ENCODE peak calls at places on chromosomes 3 and 15, in five cellular contexts. H is HCT116, I is K562, N is GM12878, R is HepG2. V is an unnamed sample.

GRCh38 chr3:121786485-121786884 is 36.9 kb upstream of the GOLGB1 start:
- DNase-seq in I (no peak), H (no peak), N (no peak), R (no peak), V (no peak)

GRCh38 chr3:127000128-127000527 is 17.2 kb downstream of the PLXNA1 start:
- DNase-seq in N (no peak), H (no peak), I (no peak), R (no peak), V (no peak)

GRCh38 chr3:24400450-24400849 is 94.2 kb downstream of the THRB start:
- DNase-seq in N (no peak), H (no peak), I (no peak), R (no peak), V (no peak)

GRCh38 chr3:45644467-45645201 is 44.6 kb upstream of the SACM1L start:
- DNase-seq in N (no peak), R (no peak), I (no peak), H (no peak), V (no peak)

GRCh38 chr15:29749365-29750086 is 72.7 kb downstream of the TJP1 start:
- DNase-seq in I (no peak), H (no peak), R (no peak), N (no peak), V (no peak)

GRCh38 chr15:95405447-95405846 is 925.1 kb upstream of the NR2F2 start:
- DNase-seq in H (no peak), I (no peak), R (no peak), N (no peak), V (no peak)

GRCh38 chr3:124860599-124860998 is 26.6 kb downstream of the ITGB5 start:
- DNase-seq in I (no peak), H (peak), R (peak), N (no peak), V (no peak)

GRCh38 chr3:11603628-11604027 is 40.1 kb downstream of the VGLL4 start:
- DNase-seq in R (no peak), H (no peak), N (no peak), I (no peak), V (no peak)

GRCh38 chr3:38459499-38460048 is 5.9 kb downstream of the ACVR2B start:
- DNase-seq in I (no peak), H (no peak), N (no peak), R (no peak), V (no peak)

GRCh38 chr3:41304603-41305002 is 105.3 kb downstream of the CTNNB1 start:
- DNase-seq in N (no peak), H (no peak), I (no peak), R (no peak), V (peak)
- H3K27ac ChIP-seq in N (no peak), H (no peak), I (no peak), R (no peak), V (no peak)

GRCh38 chr3:171242170-171242569 is 215.7 kb upstream of the SLC2A2 start:
- DNase-seq in I (no peak), N (no peak), H (no peak), R (no peak), V (no peak)
- TF ChIP-seq ZBTB33 in I (no peak), N (no peak), H (no peak), R (no peak), V (no peak)

DNA sequence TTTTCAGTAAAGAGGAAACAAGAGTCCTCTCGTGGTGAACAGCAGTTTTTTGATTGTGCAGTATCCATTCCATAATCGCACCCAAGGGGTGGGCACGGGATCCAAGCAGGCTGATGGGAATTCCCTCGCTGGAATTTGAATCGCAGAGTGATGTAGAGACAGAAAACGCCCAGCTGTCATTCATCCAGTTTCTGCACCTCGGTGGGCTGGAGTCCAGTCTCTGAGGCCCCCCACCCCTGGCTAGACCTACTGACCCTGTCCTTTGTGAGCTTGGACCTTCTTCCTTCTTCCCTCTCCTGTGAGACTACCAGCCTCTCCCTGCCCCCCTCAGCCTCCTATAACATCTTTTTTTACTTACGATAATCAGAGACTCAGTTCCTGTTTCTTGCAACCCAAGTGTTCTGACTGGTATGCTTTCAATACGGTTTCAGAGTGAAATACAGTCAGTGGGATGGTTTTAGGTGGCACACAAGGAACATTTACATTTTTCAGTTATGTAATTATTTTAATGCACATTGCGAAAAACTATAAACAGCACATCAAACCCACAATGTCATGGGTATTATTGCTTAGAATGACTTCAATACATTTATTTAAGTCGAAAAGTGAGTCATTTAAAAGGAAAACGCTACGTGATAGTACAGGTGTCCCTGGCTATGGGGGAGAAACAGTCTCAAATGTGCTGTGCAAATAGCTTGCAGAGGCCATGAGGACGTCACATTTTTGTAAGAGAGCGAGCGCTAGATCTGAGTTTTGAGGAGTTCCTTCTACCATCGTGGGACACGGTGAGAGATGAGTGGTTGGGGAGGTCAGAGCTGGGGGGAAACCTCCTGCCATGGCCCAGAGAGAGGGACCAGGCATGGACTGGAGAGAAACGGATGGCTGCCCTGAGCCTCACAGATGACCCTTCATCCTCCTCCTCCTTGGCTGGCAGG is 37.5 kb upstream of the CHST2 start:
- DNase-seq in I (no peak), H (no peak), R (no peak), N (peak), V (no peak)
- H3K27ac ChIP-seq in I (no peak), H (no peak), R (no peak), N (peak), V (no peak)

GRCh38 chr3:63661242-63661641 is 8.8 kb downstream of the SNTN start:
- DNase-seq in H (no peak), I (no peak), N (no peak), R (no peak), V (no peak)

GRCh38 chr3:63662011-63662410 is 9.5 kb downstream of the SNTN start:
- DNase-seq in H (no peak), R (no peak), I (no peak), N (no peak), V (no peak)

GRCh38 chr3:63656791-63657190 is 4.3 kb downstream of the SNTN start:
- DNase-seq in H (no peak), N (no peak), R (no peak), I (no peak), V (no peak)

GRCh38 chr3:63662500-63662899 is 10.0 kb downstream of the SNTN start:
- DNase-seq in I (no peak), R (peak), H (no peak), N (no peak), V (no peak)
- TF ChIP-seq ZBTB33 in I (no peak), R (no peak), H (no peak), N (no peak), V (no peak)

V was measured in SK-N-SH.